ENCODE peak calls at places on chromosomes 5 and 9, in ten cellular contexts. One of them, this sample, is unnamed.

GRCh38 chr5:173515526-173515925 is 100.9 kb downstream of the BOD1 start:
- DNase-seq in IMR-90: peak
- DNase-seq in heart left ventricle: no peak
- DNase-seq in stomach: no peak
- DNase-seq in H1: no peak
- DNase-seq in transverse colon: no peak
- DNase-seq in endothelial cell of umbilical vein: no peak
- DNase-seq in tibial nerve: no peak
- DNase-seq in spleen: no peak
- DNase-seq in ovary: no peak
- DNase-seq in this sample: no peak

GRCh38 chr5:64923151-64923685 is 154.5 kb downstream of the CWC27 start:
- DNase-seq in IMR-90: peak
- DNase-seq in heart left ventricle: no peak
- DNase-seq in stomach: no peak
- DNase-seq in H1: no peak
- DNase-seq in transverse colon: no peak
- DNase-seq in endothelial cell of umbilical vein: no peak
- DNase-seq in tibial nerve: no peak
- DNase-seq in spleen: no peak
- DNase-seq in ovary: no peak
- DNase-seq in this sample: no peak

GRCh38 chr9:132748450-132748849 is 78.2 kb downstream of the GTF3C4 start:
- DNase-seq in IMR-90: peak
- DNase-seq in heart left ventricle: no peak
- DNase-seq in stomach: no peak
- DNase-seq in H1: no peak
- DNase-seq in transverse colon: no peak
- DNase-seq in endothelial cell of umbilical vein: no peak
- DNase-seq in tibial nerve: no peak
- DNase-seq in spleen: peak
- DNase-seq in ovary: no peak
- DNase-seq in this sample: no peak

GRCh38 chr9:77848897-77849296 is 182.7 kb downstream of the GNAQ start:
- DNase-seq in IMR-90: peak
- DNase-seq in heart left ventricle: no peak
- DNase-seq in stomach: no peak
- DNase-seq in H1: no peak
- DNase-seq in transverse colon: peak
- DNase-seq in endothelial cell of umbilical vein: peak
- DNase-seq in tibial nerve: peak
- DNase-seq in spleen: no peak
- DNase-seq in ovary: peak
- DNase-seq in this sample: peak

GRCh38 chr5:45697211-45697610 is 1.0 kb upstream of the HCN1 start:
- DNase-seq in IMR-90: no peak
- DNase-seq in heart left ventricle: no peak
- DNase-seq in stomach: no peak
- DNase-seq in H1: no peak
- DNase-seq in transverse colon: no peak
- DNase-seq in endothelial cell of umbilical vein: no peak
- DNase-seq in tibial nerve: no peak
- DNase-seq in spleen: no peak
- DNase-seq in ovary: no peak
- DNase-seq in this sample: no peak

GRCh38 chr9:132648283-132648682 is 21.5 kb downstream of the DDX31 start:
- DNase-seq in IMR-90: no peak
- DNase-seq in heart left ventricle: no peak
- DNase-seq in stomach: no peak
- DNase-seq in H1: no peak
- DNase-seq in transverse colon: peak
- DNase-seq in endothelial cell of umbilical vein: no peak
- DNase-seq in tibial nerve: no peak
- DNase-seq in spleen: no peak
- DNase-seq in ovary: no peak
- DNase-seq in this sample: no peak

GRCh38 chr5:132491368-132492364 is 1.1 kb upstream of the IRF1 start:
- DNase-seq in IMR-90: no peak
- DNase-seq in heart left ventricle: peak
- DNase-seq in stomach: peak
- DNase-seq in H1: no peak
- DNase-seq in transverse colon: peak
- DNase-seq in endothelial cell of umbilical vein: no peak
- DNase-seq in tibial nerve: no peak
- DNase-seq in spleen: peak
- DNase-seq in ovary: no peak
- DNase-seq in this sample: peak

GRCh38 chr5:140000332-140000731 is 42.8 kb downstream of the NRG2 start:
- DNase-seq in IMR-90: no peak
- DNase-seq in heart left ventricle: peak
- DNase-seq in stomach: no peak
- DNase-seq in H1: no peak
- DNase-seq in transverse colon: no peak
- DNase-seq in endothelial cell of umbilical vein: no peak
- DNase-seq in tibial nerve: no peak
- DNase-seq in spleen: no peak
- DNase-seq in ovary: no peak
- DNase-seq in this sample: no peak

GRCh38 chr5:168365581-168366081 is 74.2 kb downstream of the WWC1 start:
- DNase-seq in IMR-90: peak
- DNase-seq in heart left ventricle: no peak
- DNase-seq in stomach: peak
- DNase-seq in H1: no peak
- DNase-seq in transverse colon: peak
- DNase-seq in endothelial cell of umbilical vein: no peak
- DNase-seq in tibial nerve: no peak
- DNase-seq in spleen: no peak
- DNase-seq in ovary: no peak
- DNase-seq in this sample: peak

GRCh38 chr9:129131300-129132145 is 20.3 kb downstream of the PTPA start:
- DNase-seq in IMR-90: peak
- DNase-seq in heart left ventricle: peak
- DNase-seq in stomach: peak
- DNase-seq in H1: no peak
- DNase-seq in transverse colon: peak
- DNase-seq in endothelial cell of umbilical vein: peak
- DNase-seq in tibial nerve: peak
- DNase-seq in spleen: peak
- DNase-seq in ovary: peak
- DNase-seq in this sample: peak

GRCh38 chr5:134510970-134511795 is 14.3 kb upstream of the JADE2 start:
- DNase-seq in IMR-90: peak
- DNase-seq in heart left ventricle: no peak
- DNase-seq in stomach: no peak
- DNase-seq in H1: peak
- DNase-seq in transverse colon: no peak
- DNase-seq in endothelial cell of umbilical vein: peak
- DNase-seq in tibial nerve: no peak
- DNase-seq in spleen: peak
- DNase-seq in ovary: no peak
- DNase-seq in this sample: no peak

GRCh38 chr5:7876867-7877266 is 7.9 kb downstream of the MTRR start:
- DNase-seq in IMR-90: peak
- DNase-seq in heart left ventricle: no peak
- DNase-seq in stomach: no peak
- DNase-seq in H1: no peak
- DNase-seq in transverse colon: no peak
- DNase-seq in endothelial cell of umbilical vein: no peak
- DNase-seq in tibial nerve: no peak
- DNase-seq in spleen: no peak
- DNase-seq in ovary: no peak
- DNase-seq in this sample: peak

GRCh38 chr5:166509085-166509484 is 1782.4 kb upstream of the WWC1 start:
- DNase-seq in IMR-90: no peak
- DNase-seq in heart left ventricle: no peak
- DNase-seq in stomach: no peak
- DNase-seq in H1: no peak
- DNase-seq in transverse colon: no peak
- DNase-seq in endothelial cell of umbilical vein: no peak
- DNase-seq in tibial nerve: no peak
- DNase-seq in spleen: no peak
- DNase-seq in ovary: no peak
- DNase-seq in this sample: no peak

GRCh38 chr5:141841376-141841775 is 36.8 kb downstream of the PCDH1 start:
- DNase-seq in IMR-90: no peak
- DNase-seq in heart left ventricle: no peak
- DNase-seq in stomach: peak
- DNase-seq in H1: no peak
- DNase-seq in transverse colon: peak
- DNase-seq in endothelial cell of umbilical vein: peak
- DNase-seq in tibial nerve: no peak
- DNase-seq in spleen: no peak
- DNase-seq in ovary: no peak
- DNase-seq in this sample: peak

GRCh38 chr5:179326176-179326997 is 18.9 kb downstream of the ADAMTS2 start:
- DNase-seq in IMR-90: peak
- DNase-seq in heart left ventricle: peak
- DNase-seq in stomach: no peak
- DNase-seq in H1: no peak
- DNase-seq in transverse colon: peak
- DNase-seq in endothelial cell of umbilical vein: no peak
- DNase-seq in tibial nerve: peak
- DNase-seq in spleen: peak
- DNase-seq in ovary: peak
- DNase-seq in this sample: no peak

GRCh38 chr5:122295138-122295537 is 16.9 kb upstream of the SNCAIP start:
- DNase-seq in IMR-90: no peak
- DNase-seq in heart left ventricle: no peak
- DNase-seq in stomach: no peak
- DNase-seq in H1: no peak
- DNase-seq in transverse colon: no peak
- DNase-seq in endothelial cell of umbilical vein: peak
- DNase-seq in tibial nerve: no peak
- DNase-seq in spleen: no peak
- DNase-seq in ovary: no peak
- DNase-seq in this sample: no peak
- TF ChIP-seq CTCF in IMR-90: peak
- TF ChIP-seq CTCF in heart left ventricle: no peak
- TF ChIP-seq CTCF in stomach: no peak
- TF ChIP-seq CTCF in H1: peak
- TF ChIP-seq CTCF in transverse colon: no peak
- TF ChIP-seq CTCF in endothelial cell of umbilical vein: peak
- TF ChIP-seq CTCF in tibial nerve: no peak
- TF ChIP-seq CTCF in spleen: no peak
- TF ChIP-seq CTCF in ovary: no peak
- TF ChIP-seq CTCF in this sample: no peak

GRCh38 chr9:127612993-127613954 is 1.2 kb downstream of the STXBP1 start:
- DNase-seq in IMR-90: peak
- DNase-seq in heart left ventricle: peak
- DNase-seq in stomach: peak
- DNase-seq in H1: no peak
- DNase-seq in transverse colon: peak
- DNase-seq in endothelial cell of umbilical vein: peak
- DNase-seq in tibial nerve: peak
- DNase-seq in spleen: peak
- DNase-seq in ovary: peak
- DNase-seq in this sample: peak
- TF ChIP-seq POLR2A in IMR-90: peak
- TF ChIP-seq POLR2A in heart left ventricle: peak
- TF ChIP-seq POLR2A in stomach: no peak
- TF ChIP-seq POLR2A in H1: no peak
- TF ChIP-seq POLR2A in transverse colon: peak
- TF ChIP-seq POLR2A in endothelial cell of umbilical vein: peak
- TF ChIP-seq POLR2A in tibial nerve: peak
- TF ChIP-seq POLR2A in spleen: peak
- TF ChIP-seq POLR2A in ovary: peak
- TF ChIP-seq POLR2A in this sample: peak

DNA sequence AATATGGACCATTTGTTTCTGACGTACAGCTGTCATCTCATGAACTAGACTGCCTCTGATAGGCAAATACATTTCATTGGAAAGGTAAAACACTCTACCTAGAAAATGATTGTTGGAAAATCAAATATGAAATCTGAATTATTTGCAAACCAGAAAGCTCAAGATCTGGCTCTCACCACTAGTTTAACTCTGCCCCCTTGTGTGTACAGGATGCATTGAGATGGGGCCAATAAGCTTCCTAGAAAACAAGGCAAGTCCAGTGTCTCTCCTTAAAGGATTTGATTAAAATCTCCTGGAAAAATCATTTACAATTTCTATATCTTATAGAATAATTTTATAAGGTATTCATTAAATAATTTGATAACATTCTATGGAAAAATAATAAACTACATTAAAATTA is 311.9 kb upstream of the ANKH start:
- DNase-seq in IMR-90: peak
- DNase-seq in heart left ventricle: no peak
- DNase-seq in stomach: no peak
- DNase-seq in H1: no peak
- DNase-seq in transverse colon: no peak
- DNase-seq in endothelial cell of umbilical vein: no peak
- DNase-seq in tibial nerve: no peak
- DNase-seq in spleen: no peak
- DNase-seq in ovary: no peak
- DNase-seq in this sample: no peak
- H3K27ac ChIP-seq in IMR-90: no peak
- H3K27ac ChIP-seq in heart left ventricle: no peak
- H3K27ac ChIP-seq in stomach: no peak
- H3K27ac ChIP-seq in H1: no peak
- H3K27ac ChIP-seq in transverse colon: no peak
- H3K27ac ChIP-seq in endothelial cell of umbilical vein: no peak
- H3K27ac ChIP-seq in tibial nerve: no peak
- H3K27ac ChIP-seq in spleen: no peak
- H3K27ac ChIP-seq in ovary: no peak
- H3K27ac ChIP-seq in this sample: no peak

DNA sequence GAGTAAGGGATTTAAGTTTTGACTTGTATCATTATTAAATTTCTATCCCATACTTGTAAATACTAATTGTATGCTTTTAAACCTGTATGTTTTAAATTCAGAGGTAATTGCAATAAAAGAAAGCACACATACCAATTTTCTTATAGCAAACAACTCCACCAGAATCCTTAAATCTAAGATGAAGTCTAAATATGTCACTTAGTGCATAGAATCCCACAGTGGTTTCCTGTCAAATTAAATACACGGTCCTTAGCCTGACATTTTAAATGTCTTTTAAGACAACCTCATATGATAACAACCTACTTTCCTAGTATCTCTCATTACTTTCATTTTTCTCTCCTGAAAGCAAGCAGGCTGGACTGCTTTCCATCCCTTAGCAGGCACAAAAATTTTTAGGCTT is 52.0 kb downstream of the JMY start:
- DNase-seq in IMR-90: no peak
- DNase-seq in heart left ventricle: no peak
- DNase-seq in stomach: no peak
- DNase-seq in H1: no peak
- DNase-seq in transverse colon: no peak
- DNase-seq in endothelial cell of umbilical vein: no peak
- DNase-seq in tibial nerve: no peak
- DNase-seq in spleen: no peak
- DNase-seq in ovary: no peak
- DNase-seq in this sample: no peak
- TF ChIP-seq CTCF in IMR-90: no peak
- TF ChIP-seq CTCF in heart left ventricle: no peak
- TF ChIP-seq CTCF in stomach: no peak
- TF ChIP-seq CTCF in H1: no peak
- TF ChIP-seq CTCF in transverse colon: no peak
- TF ChIP-seq CTCF in endothelial cell of umbilical vein: no peak
- TF ChIP-seq CTCF in tibial nerve: no peak
- TF ChIP-seq CTCF in spleen: no peak
- TF ChIP-seq CTCF in ovary: no peak
- TF ChIP-seq CTCF in this sample: no peak